ENCODE peak calls at places on chromosomes 3 and 15, in five cellular contexts. P is K562, K is HepG2, H is GM12878, R is H1. D is an unnamed sample.

GRCh38 chr3:186098740-186099139 is 10.1 kb downstream of the ETV5 start:
- DNase-seq in P (no peak), K (no peak), H (no peak), R (no peak), D (no peak)

GRCh38 chr3:190048831-190049541 is 71.7 kb downstream of the P3H2 start:
- DNase-seq in P (no peak), K (no peak), H (no peak), R (no peak), D (no peak)

GRCh38 chr3:14393440-14394111 is 8.8 kb upstream of the SLC6A6 start:
- DNase-seq in P (no peak), K (no peak), H (no peak), R (no peak), D (no peak)

GRCh38 chr3:129539201-129539600 is 3.8 kb upstream of the H1-8 start:
- DNase-seq in P (no peak), K (no peak), H (no peak), R (no peak), D (no peak)

GRCh38 chr3:13544293-13544831 is 4.6 kb upstream of the FBLN2 start:
- DNase-seq in P (no peak), K (no peak), H (no peak), R (no peak), D (no peak)

GRCh38 chr15:83775738-83776137 is 121.8 kb downstream of the ADAMTSL3 start:
- DNase-seq in P (no peak), K (no peak), H (no peak), R (no peak), D (no peak)

GRCh38 chr3:99909714-99910508 is 92.2 kb downstream of the CMSS1 start:
- DNase-seq in P (no peak), K (peak), H (no peak), R (no peak), D (no peak)

GRCh38 chr3:195893121-195893449 is 15.3 kb downstream of the TNK2 start:
- DNase-seq in P (no peak), K (no peak), H (no peak), R (no peak), D (no peak)

GRCh38 chr3:58120075-58120812 is 90.5 kb downstream of the DNASE1L3 start:
- DNase-seq in P (no peak), K (no peak), H (no peak), R (no peak), D (no peak)

GRCh38 chr3:72492240-72492639 is 356.0 kb downstream of the SHQ1 start:
- DNase-seq in P (no peak), K (no peak), H (no peak), R (no peak), D (no peak)

GRCh38 chr3:138338244-138338643 is 8.6 kb upstream of the NME9 start:
- DNase-seq in P (no peak), K (no peak), H (no peak), R (no peak), D (no peak)

GRCh38 chr3:42505849-42506410 is 3.5 kb downstream of the VIPR1 start:
- DNase-seq in P (no peak), K (no peak), H (no peak), R (peak), D (peak)

GRCh38 chr3:49461443-49462171 is 8.5 kb upstream of the DAG1 start:
- DNase-seq in P (no peak), K (no peak), H (no peak), R (peak), D (peak)

GRCh38 chr3:61595826-61596225 is 34.5 kb downstream of the PTPRG start:
- DNase-seq in P (no peak), K (no peak), H (no peak), R (no peak), D (no peak)

GRCh38 chr15:89673162-89673506 is 6.0 kb downstream of the PLIN1 start:
- DNase-seq in P (peak), K (peak), H (no peak), R (peak), D (peak)

GRCh38 chr3:123404391-123404790 is 44.5 kb downstream of the ADCY5 start:
- DNase-seq in P (no peak), K (no peak), H (no peak), R (no peak), D (no peak)

GRCh38 chr3:100001514-100002270 is 112.6 kb downstream of the FILIP1L start:
- DNase-seq in P (no peak), K (no peak), H (no peak), R (no peak), D (no peak)

GRCh38 chr3:14511971-14512943 is 27.9 kb downstream of the GRIP2 start:
- DNase-seq in P (no peak), K (no peak), H (no peak), R (no peak), D (no peak)

GRCh38 chr15:67094001-67094826 is 28.8 kb downstream of the SMAD3 start:
- DNase-seq in P (no peak), K (no peak), H (no peak), R (no peak), D (no peak)

GRCh38 chr15:70698412-70698811 is 64.9 kb downstream of the UACA start:
- DNase-seq in P (no peak), K (no peak), H (no peak), R (no peak), D (no peak)

GRCh38 chr15:20294651-20295237 is 246.9 kb downstream of the GOLGA6L6 start:
- DNase-seq in P (peak), K (no peak), H (no peak), R (peak), D (no peak)

GRCh38 chr3:21477896-21478295 is 273.1 kb downstream of the ZNF385D start:
- DNase-seq in P (no peak), K (no peak), H (no peak), R (no peak), D (no peak)

GRCh38 chr3:152391671-152392070 is 122.9 kb downstream of the MBNL1 start:
- DNase-seq in P (no peak), K (no peak), H (no peak), R (no peak), D (no peak)
- TF ChIP-seq ATF2 in P (no peak), K (no peak), H (no peak), R (no peak), D (no peak)

DNA sequence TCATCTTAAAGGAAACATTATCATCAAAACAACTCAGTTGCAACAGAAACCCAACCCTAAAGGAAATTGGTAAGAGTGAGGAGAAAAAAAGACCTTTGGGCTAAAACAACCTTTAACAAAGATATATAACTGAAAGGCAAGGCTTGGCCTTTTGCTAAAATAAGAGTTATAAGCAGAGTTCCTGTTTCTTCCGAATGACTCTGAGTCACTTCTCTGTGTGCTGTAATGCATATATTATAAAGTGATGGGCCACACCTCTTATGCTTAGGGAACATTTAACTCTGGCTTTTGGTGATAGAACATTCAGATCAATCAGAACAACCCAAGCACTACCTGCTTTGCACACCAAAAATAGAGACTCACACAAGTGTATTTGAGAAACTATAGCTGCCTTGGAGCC is 294.4 kb upstream of the SEMA6D start:
- DNase-seq in P (no peak), K (no peak), H (no peak), R (no peak), D (no peak)
- TF ChIP-seq ATF2 in P (no peak), K (no peak), H (no peak), R (no peak), D (no peak)

DNA sequence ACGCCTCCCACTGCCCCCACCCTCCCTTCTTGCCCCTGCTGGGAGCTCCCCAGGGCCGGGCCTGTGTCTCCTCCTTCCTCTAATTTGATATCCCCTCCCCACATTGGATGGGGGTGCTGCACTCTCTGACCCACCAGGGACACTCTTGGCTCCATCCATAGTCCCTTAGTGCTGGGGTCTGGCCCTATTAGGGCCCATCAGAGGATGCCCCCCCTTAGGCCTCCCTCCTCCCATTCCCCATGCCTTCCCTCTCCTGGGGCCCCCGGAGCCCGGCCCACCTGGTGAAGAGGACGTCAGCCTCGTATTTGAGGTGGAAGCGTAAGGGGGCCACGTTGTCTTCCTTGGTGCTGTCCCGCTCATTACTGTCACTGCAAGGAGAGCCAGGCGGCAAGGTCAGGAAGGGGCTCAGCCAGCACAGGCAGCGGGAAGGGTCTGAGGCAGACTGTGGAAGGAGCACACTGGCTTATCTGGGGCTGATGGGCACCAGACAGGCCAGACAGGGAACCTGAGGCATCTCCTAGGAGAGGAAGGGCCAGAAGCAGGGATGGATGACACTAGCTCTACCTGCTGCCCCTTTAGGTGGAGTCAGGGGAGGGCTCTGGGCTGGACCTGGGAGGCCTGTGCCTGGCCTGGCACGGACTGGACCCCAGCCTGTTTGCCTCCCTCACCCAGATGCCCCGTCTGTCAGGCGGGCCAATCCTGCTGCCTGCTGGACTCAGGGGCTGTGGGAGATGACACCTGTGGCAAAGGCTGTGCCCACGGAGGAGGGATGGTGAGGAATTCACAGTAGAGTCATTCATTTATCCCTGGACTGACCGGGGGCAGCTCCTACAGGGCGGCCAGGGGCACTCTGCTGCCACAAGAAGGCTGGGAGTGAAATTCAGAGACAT is 36.2 kb downstream of the FEM1B start:
- DNase-seq in P (no peak), K (no peak), H (no peak), R (peak), D (peak)
- TF ChIP-seq ATF2 in P (no peak), K (no peak), H (no peak), R (no peak), D (no peak)

GRCh38 chr3:23942546-23942945 is 2.5 kb upstream of the NR1D2 start:
- DNase-seq in P (no peak), K (no peak), H (no peak), R (no peak), D (no peak)

GRCh38 chr3:23944007-23944760 is 902 bp upstream of the NR1D2 start:
- DNase-seq in P (no peak), K (no peak), H (no peak), R (no peak), D (no peak)

GRCh38 chr3:23945903-23946751 is 1.0 kb downstream of the NR1D2 start:
- DNase-seq in P (peak), K (peak), H (peak), R (peak), D (peak)

GRCh38 chr3:23945653-23945902 is 492 bp downstream of the NR1D2 start:
- DNase-seq in P (no peak), K (no peak), H (no peak), R (no peak), D (no peak)

GRCh38 chr3:23944861-23945652 is at the start of gene NR1D2:
- DNase-seq in P (peak), K (peak), H (no peak), R (peak), D (peak)
- TF ChIP-seq ATF2 in P (no peak), K (no peak), H (no peak), R (no peak), D (no peak)

DNA sequence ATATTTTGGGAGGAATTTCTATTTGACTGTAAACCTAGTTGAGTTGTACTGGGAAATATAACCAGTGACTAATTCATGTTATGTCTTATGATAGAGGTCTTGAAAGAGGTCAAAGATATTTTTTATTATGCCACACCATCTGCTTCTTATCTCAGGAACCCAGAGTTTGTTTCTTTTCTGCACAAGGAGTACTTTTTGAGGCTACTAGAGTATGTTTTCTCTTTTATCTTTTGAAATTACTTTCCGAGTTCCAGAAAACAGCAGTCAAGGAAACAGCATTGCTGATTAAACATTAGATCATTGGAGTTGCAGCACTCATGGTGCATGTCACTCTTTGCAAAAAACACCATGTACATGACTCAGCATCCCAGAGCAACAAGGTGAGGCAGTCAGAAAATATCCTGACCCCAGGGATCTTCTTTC is 645.8 kb upstream of the NR2F2 start:
- DNase-seq in P (peak), K (no peak), H (no peak), R (no peak), D (no peak)
- TF ChIP-seq ATF2 in P (no peak), K (no peak), H (no peak), R (no peak), D (no peak)

DNA sequence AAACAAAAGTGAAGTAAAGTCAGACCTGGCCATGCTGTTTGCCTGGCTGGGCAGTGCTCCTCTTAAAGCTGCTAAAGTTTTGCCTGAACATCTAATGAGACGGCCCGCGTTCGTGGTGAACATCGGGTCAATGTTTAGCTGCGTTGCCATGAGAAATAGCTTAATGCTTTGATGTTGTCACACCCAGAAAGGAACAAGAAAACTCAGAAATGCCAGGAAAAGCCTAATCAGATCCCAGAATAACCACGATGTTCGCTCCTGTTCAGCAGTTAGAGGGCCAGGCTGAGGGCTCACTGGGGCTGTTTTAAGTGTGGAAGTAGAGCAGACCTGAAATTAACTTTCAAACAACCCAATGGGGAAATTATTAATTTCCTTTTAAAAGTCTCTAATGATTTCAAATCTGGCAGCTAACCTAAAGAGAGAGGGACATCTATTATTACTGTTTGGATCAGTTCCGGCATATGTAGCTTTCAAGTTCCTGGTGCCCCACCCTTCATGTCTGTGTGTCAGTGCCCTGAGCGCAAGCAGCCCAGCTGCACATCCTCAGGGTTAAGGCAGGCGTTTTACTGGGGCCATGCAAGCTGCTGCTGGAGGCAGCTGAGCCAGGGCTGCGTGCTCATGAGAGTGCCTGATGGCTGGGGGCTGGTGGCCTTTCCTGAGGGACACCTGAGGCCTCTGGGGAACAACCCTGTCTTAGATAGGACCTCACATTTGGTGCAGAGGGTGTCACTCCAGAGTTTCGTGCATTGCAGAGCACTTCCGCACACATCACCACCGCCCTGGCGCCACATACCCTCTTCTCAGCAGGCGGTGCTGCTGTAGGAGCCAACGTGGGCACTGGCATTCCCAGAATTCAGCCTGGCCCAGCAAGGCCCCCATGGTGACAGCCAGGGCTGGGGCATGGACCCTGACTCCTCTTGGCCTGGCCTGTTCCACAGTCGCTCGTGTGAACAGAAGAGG is 76.6 kb downstream of the LRRK1 start:
- DNase-seq in P (no peak), K (no peak), H (no peak), R (no peak), D (no peak)
- TF ChIP-seq ATF2 in P (no peak), K (no peak), H (no peak), R (no peak), D (no peak)

GRCh38 chr3:126777366-126777765 is 73.3 kb downstream of the CHCHD6 start:
- DNase-seq in P (no peak), K (no peak), H (no peak), R (no peak), D (no peak)
- TF ChIP-seq ATF2 in P (no peak), K (no peak), H (no peak), R (no peak), D (no peak)

GRCh38 chr15:37112963-37113362 is 12.6 kb upstream of the MEIS2 start:
- DNase-seq in P (no peak), K (no peak), H (no peak), R (no peak), D (no peak)
- TF ChIP-seq ATF2 in P (no peak), K (no peak), H (no peak), R (no peak), D (no peak)

DNA sequence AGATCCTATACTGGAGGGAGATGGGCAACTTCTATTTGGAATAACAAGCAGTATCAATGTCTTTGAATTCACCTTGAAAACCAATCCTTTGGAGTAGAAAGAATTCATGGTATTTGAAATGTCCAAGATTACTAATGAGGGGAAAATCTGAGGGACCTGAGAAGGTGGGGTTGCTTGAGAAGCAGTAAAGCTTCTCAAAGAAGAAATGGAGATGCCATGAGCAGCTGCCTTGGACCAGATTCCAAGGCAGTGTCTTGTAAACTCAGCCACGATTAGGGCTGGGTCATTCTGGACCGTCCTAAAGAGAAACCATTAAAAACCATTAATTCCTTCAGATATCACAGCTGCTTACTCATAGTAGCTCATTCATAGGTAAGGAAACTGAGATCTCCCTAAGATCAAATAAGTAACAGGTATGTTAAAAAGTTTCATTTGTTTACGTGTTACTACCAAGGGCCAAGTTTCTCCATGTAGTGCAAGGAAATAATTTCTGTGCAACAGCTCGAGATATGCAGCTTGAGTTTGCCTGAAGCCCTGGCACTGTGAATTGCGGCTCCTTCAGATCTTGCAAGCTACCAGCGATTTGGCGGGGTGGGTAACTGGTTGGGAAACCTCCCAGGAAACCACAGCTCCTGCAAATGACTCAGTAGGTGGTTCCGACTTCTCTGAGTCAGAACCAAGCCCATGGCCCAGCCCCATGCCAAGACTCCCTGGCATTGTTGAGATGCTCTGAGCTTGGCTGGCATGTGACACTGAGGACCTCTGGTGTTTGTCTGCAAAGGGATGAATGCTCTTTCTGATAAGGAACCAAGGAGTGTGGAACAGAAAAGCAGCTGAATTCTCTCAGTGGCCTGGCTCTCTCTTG is 296.8 kb downstream of the RORA start:
- DNase-seq in P (no peak), K (no peak), H (no peak), R (no peak), D (no peak)
- TF ChIP-seq ATF2 in P (no peak), K (no peak), H (no peak), R (no peak), D (no peak)

DNA sequence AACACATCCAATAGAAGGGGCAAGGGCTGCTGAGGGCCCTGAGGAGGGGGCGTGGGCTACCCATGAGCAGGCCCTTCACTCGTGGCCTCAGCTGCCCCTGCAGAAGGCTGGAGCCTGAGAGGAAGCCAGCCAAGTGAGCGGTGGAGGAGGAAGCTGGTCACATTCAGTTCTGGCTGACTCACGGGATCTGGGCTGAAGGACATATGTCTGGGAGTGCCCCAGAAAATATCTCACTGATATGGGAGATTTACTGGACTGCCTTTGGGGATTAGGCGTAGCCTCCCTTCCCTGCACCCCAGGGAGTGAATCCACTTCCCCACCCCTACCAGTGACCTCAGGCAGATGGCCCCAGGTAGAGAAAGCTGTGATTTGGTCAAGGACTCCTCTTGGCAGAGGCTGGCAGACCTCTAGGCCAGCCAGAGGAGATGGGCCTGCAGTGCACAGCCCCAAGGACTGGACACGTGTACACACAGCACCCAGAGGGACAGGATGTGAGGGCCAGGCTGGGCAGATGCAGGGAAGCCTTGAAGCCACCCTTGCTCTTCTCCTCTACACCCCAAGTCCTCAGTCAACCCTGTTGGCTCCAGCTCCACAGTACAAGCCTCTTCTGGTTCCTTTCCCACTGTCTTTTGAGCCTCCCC is 14.2 kb upstream of the ANKDD1A start:
- DNase-seq in P (no peak), K (no peak), H (no peak), R (no peak), D (no peak)
- TF ChIP-seq ATF2 in P (no peak), K (no peak), H (no peak), R (no peak), D (no peak)

D was measured in WTC11.